ENCODE peak calls at places on chromosome 12, in eight cellular contexts. L is M059J; Y is hippocampal formation; M is naive thymus-derived CD8-positive, alpha-beta T cell; N is HTR-8/SVneo; T is colonic mucosa; W is HT-29; U is GM06990. X is an unnamed sample.

GRCh38 chr12:94277426-94278000 is 129.1 kb downstream of the PLXNC1 start:
- DNase-seq in L (no peak), Y (peak), M (no peak), N (no peak), T (no peak), W (no peak), U (no peak), X (no peak)

GRCh38 chr12:132205271-132206092 is 61.2 kb downstream of the NOC4L start:
- DNase-seq in L (no peak), Y (no peak), M (no peak), N (no peak), T (no peak), W (no peak), U (no peak), X (no peak)

GRCh38 chr12:91189526-91189925 is 6.9 kb upstream of the DCN start:
- DNase-seq in L (peak), Y (no peak), M (no peak), N (no peak), T (no peak), W (no peak), U (no peak), X (no peak)

GRCh38 chr12:88868062-88868461 is 287.8 kb upstream of the KITLG start:
- DNase-seq in L (no peak), Y (no peak), M (no peak), N (no peak), T (no peak), W (no peak), U (no peak), X (no peak)

GRCh38 chr12:62917939-62918338 is 17.0 kb downstream of the PPM1H start:
- DNase-seq in L (peak), Y (no peak), M (no peak), N (no peak), T (no peak), W (no peak), U (no peak), X (no peak)

GRCh38 chr12:38544357-38545066 is 227.9 kb downstream of the ALG10B start:
- DNase-seq in L (no peak), Y (no peak), M (no peak), N (no peak), T (no peak), W (peak), U (no peak), X (no peak)

GRCh38 chr12:15787801-15788200 is 1.4 kb downstream of the EPS8 start:
- DNase-seq in L (no peak), Y (no peak), M (no peak), N (no peak), T (no peak), W (no peak), U (no peak), X (no peak)

GRCh38 chr12:108622425-108622824 is 11.3 kb downstream of the SELPLG start:
- DNase-seq in L (peak), Y (no peak), M (no peak), N (no peak), T (no peak), W (peak), U (no peak), X (no peak)

GRCh38 chr12:86234309-86234708 is 21.9 kb downstream of the MGAT4C start:
- DNase-seq in L (no peak), Y (no peak), M (no peak), N (no peak), T (no peak), W (no peak), U (no peak), X (no peak)

GRCh38 chr12:27343255-27344000 is 10.8 kb downstream of the BMAL2 start:
- DNase-seq in L (peak), Y (no peak), M (no peak), N (peak), T (no peak), W (no peak), U (no peak), X (no peak)

GRCh38 chr12:92784356-92784755 is 81.6 kb downstream of the PLEKHG7 start:
- DNase-seq in L (no peak), Y (no peak), M (no peak), N (no peak), T (no peak), W (no peak), U (no peak), X (no peak)

GRCh38 chr12:25025260-25025659 is 76.4 kb upstream of the BCAT1 start:
- DNase-seq in L (no peak), Y (no peak), M (no peak), N (no peak), T (no peak), W (no peak), U (no peak), X (no peak)

GRCh38 chr12:60211244-60211643 is 615.4 kb downstream of the SLC16A7 start:
- DNase-seq in L (no peak), Y (no peak), M (no peak), N (no peak), T (no peak), W (no peak), U (no peak), X (no peak)

GRCh38 chr12:22283006-22283506 is 51.5 kb downstream of the ST8SIA1 start:
- DNase-seq in L (peak), Y (no peak), M (no peak), N (no peak), T (no peak), W (no peak), U (no peak), X (no peak)

X was measured in mucosa of descending colon.